ENCODE peak calls at places on chromosomes 3 and 15, in nine cellular contexts. S is stimulated activated naive CD8-positive, alpha-beta T cell treated with anti-CD3 and anti-CD28 coated beads, Interleukin-15, Interleukin-2, amounts not matched to agents 100 U/mL and 50 U/mL, for 24 hours; I is heart right ventricle; M is SW 1271; C is WTC11; N is ACHN; Q is lung; P is RKO; F is GM04504. J is an unnamed sample.

GRCh38 chr15:85955501-85956391 is 123.9 kb upstream of the AGBL1 start:
- DNase-seq in S (no peak), I (no peak), M (no peak), C (no peak), N (no peak), Q (no peak), P (no peak), F (no peak), J (no peak)

GRCh38 chr3:42042747-42043115 is 48.4 kb upstream of the TRAK1 start:
- DNase-seq in S (no peak), I (no peak), M (no peak), C (no peak), N (no peak), Q (no peak), P (no peak), F (no peak), J (no peak)

GRCh38 chr3:63364909-63365308 is 86.8 kb downstream of the SYNPR start:
- DNase-seq in S (no peak), I (no peak), M (no peak), C (peak), N (peak), Q (no peak), P (peak), F (no peak), J (no peak)

GRCh38 chr15:40092416-40093223 is 16.1 kb downstream of the BMF start:
- DNase-seq in S (no peak), I (peak), M (no peak), C (no peak), N (no peak), Q (no peak), P (no peak), F (peak), J (peak)

GRCh38 chr3:191353022-191353777 is 22.9 kb upstream of the UTS2B start:
- DNase-seq in S (no peak), I (no peak), M (no peak), C (no peak), N (no peak), Q (no peak), P (no peak), F (no peak), J (no peak)

GRCh38 chr3:192372627-192373026 is 354.7 kb downstream of the FGF12 start:
- DNase-seq in S (no peak), I (no peak), M (no peak), C (no peak), N (no peak), Q (no peak), P (no peak), F (no peak), J (no peak)

GRCh38 chr3:48974076-48974864 is 15.8 kb upstream of the P4HTM start:
- DNase-seq in S (no peak), I (no peak), M (no peak), C (no peak), N (no peak), Q (no peak), P (no peak), F (no peak), J (no peak)

GRCh38 chr15:31554261-31554660 is 227.6 kb downstream of the KLF13 start:
- DNase-seq in S (no peak), I (peak), M (no peak), C (no peak), N (peak), Q (peak), P (peak), F (peak), J (no peak)

GRCh38 chr3:173761161-173761560 is 363.6 kb downstream of the NLGN1 start:
- DNase-seq in S (no peak), I (no peak), M (no peak), C (no peak), N (no peak), Q (no peak), P (no peak), F (no peak), J (no peak)

GRCh38 chr3:29285356-29286070 is 4.6 kb downstream of the RBMS3 start:
- DNase-seq in S (no peak), I (no peak), M (peak), C (no peak), N (peak), Q (no peak), P (no peak), F (no peak), J (no peak)

GRCh38 chr15:31161990-31162389 is 60.5 kb upstream of the TRPM1 start:
- DNase-seq in S (no peak), I (no peak), M (no peak), C (no peak), N (no peak), Q (no peak), P (no peak), F (no peak), J (no peak)

GRCh38 chr15:78992416-78993256 is 47.8 kb upstream of the CTSH start:
- DNase-seq in S (no peak), I (no peak), M (no peak), C (no peak), N (no peak), Q (peak), P (no peak), F (no peak), J (no peak)

GRCh38 chr3:90007786-90008499 is 900.5 kb downstream of the EPHA3 start:
- DNase-seq in S (no peak), I (peak), M (no peak), C (no peak), N (no peak), Q (no peak), P (no peak), F (no peak), J (no peak)

GRCh38 chr3:95810468-95810867 is 1003.9 kb upstream of the EPHA6 start:
- DNase-seq in S (no peak), I (no peak), M (no peak), C (no peak), N (no peak), Q (no peak), P (no peak), F (no peak), J (no peak)

GRCh38 chr3:38614651-38615352 is 34.7 kb downstream of the SCN5A start:
- DNase-seq in S (no peak), I (no peak), M (no peak), C (no peak), N (no peak), Q (no peak), P (no peak), F (no peak), J (no peak)

GRCh38 chr3:55756976-55757375 is 269.9 kb upstream of the WNT5A start:
- DNase-seq in S (no peak), I (no peak), M (no peak), C (no peak), N (no peak), Q (no peak), P (no peak), F (no peak), J (no peak)

GRCh38 chr15:75367406-75367912 is 948 bp downstream of the MAN2C1 start:
- DNase-seq in S (no peak), I (no peak), M (no peak), C (no peak), N (no peak), Q (no peak), P (no peak), F (no peak), J (no peak)

GRCh38 chr3:112097378-112097777 is 11.2 kb downstream of the C3orf52 start:
- DNase-seq in S (no peak), I (no peak), M (peak), C (no peak), N (peak), Q (peak), P (peak), F (peak), J (no peak)

GRCh38 chr3:127844326-127844942 is 22.1 kb upstream of the MGLL start:
- DNase-seq in S (no peak), I (no peak), M (no peak), C (no peak), N (peak), Q (no peak), P (no peak), F (no peak), J (no peak)